ENCODE peak calls at places on chromosomes 12 and 14, in ten cellular contexts. M, S, L, E, K, A, C, H, I and U are unnamed samples.

GRCh38 chr14:55780156-55780946 is 200.3 kb downstream of the KTN1 start:
- DNase-seq in M (peak), S (peak), L (peak), E (no peak), K (no peak), A (peak), C (no peak), H (peak), I (no peak), U (no peak)

GRCh38 chr14:70045715-70046535 is 142.8 kb downstream of the SLC8A3 start:
- DNase-seq in M (peak), S (peak), L (peak), E (no peak), K (peak), A (no peak), C (peak), H (peak), I (no peak), U (peak)

GRCh38 chr14:68949236-68949965 is 29.7 kb downstream of the ACTN1 start:
- DNase-seq in M (no peak), S (no peak), L (no peak), E (no peak), K (no peak), A (no peak), C (no peak), H (peak), I (no peak), U (no peak)

GRCh38 chr12:94165152-94165551 is 16.8 kb downstream of the PLXNC1 start:
- DNase-seq in M (no peak), S (no peak), L (no peak), E (no peak), K (no peak), A (no peak), C (no peak), H (no peak), I (no peak), U (no peak)

GRCh38 chr12:108930155-108930554 is 50.3 kb downstream of the DAO start:
- DNase-seq in M (no peak), S (no peak), L (no peak), E (no peak), K (no peak), A (no peak), C (no peak), H (no peak), I (no peak), U (no peak)

GRCh38 chr12:117842220-117842619 is 126.6 kb downstream of the KSR2 start:
- DNase-seq in M (no peak), S (no peak), L (no peak), E (no peak), K (no peak), A (no peak), C (peak), H (no peak), I (no peak), U (no peak)

GRCh38 chr14:100868621-100869370 is 34.7 kb downstream of the RTL1 start:
- DNase-seq in M (peak), S (no peak), L (no peak), E (no peak), K (no peak), A (no peak), C (peak), H (peak), I (no peak), U (no peak)

GRCh38 chr12:89494411-89495231 is 30.0 kb downstream of the GALNT4 start:
- DNase-seq in M (no peak), S (peak), L (no peak), E (no peak), K (no peak), A (no peak), C (no peak), H (no peak), I (no peak), U (no peak)

GRCh38 chr12:16605666-16606116 is 271 bp downstream of the LMO3 start:
- DNase-seq in M (no peak), S (peak), L (peak), E (no peak), K (no peak), A (peak), C (peak), H (no peak), I (no peak), U (peak)

GRCh38 chr12:119593578-119594398 is at the start of gene TMEM233:
- DNase-seq in M (peak), S (no peak), L (no peak), E (no peak), K (no peak), A (peak), C (no peak), H (peak), I (no peak), U (peak)

GRCh38 chr12:62640910-62641448 is 174.4 kb downstream of the MON2 start:
- DNase-seq in M (no peak), S (peak), L (no peak), E (no peak), K (no peak), A (no peak), C (no peak), H (no peak), I (peak), U (peak)

GRCh38 chr14:54935958-54936357 is 33.3 kb upstream of the GCH1 start:
- DNase-seq in M (no peak), S (peak), L (no peak), E (no peak), K (no peak), A (no peak), C (no peak), H (no peak), I (no peak), U (no peak)

GRCh38 chr12:72273499-72273837 is 1.3 kb downstream of the TRHDE start:
- DNase-seq in M (no peak), S (no peak), L (peak), E (no peak), K (no peak), A (no peak), C (no peak), H (no peak), I (no peak), U (peak)

GRCh38 chr12:32305163-32305562 is 94.2 kb upstream of the FGD4 start:
- DNase-seq in M (no peak), S (peak), L (no peak), E (no peak), K (no peak), A (no peak), C (no peak), H (no peak), I (peak), U (no peak)

GRCh38 chr14:94622653-94623421 is 10.6 kb downstream of the SERPINA3 start:
- DNase-seq in M (no peak), S (no peak), L (no peak), E (no peak), K (no peak), A (peak), C (peak), H (no peak), I (no peak), U (no peak)

GRCh38 chr12:112304411-112304810 is 77.8 kb downstream of the HECTD4 start:
- DNase-seq in M (no peak), S (no peak), L (no peak), E (no peak), K (no peak), A (no peak), C (no peak), H (no peak), I (no peak), U (no peak)

GRCh38 chr12:6979453-6979852 is 8.7 kb downstream of the EMG1 start:
- DNase-seq in M (no peak), S (no peak), L (no peak), E (no peak), K (no peak), A (no peak), C (no peak), H (no peak), I (no peak), U (no peak)

GRCh38 chr12:82757059-82757458 is 70.4 kb downstream of the TMTC2 start:
- DNase-seq in M (no peak), S (no peak), L (no peak), E (no peak), K (no peak), A (no peak), C (no peak), H (no peak), I (no peak), U (no peak)

GRCh38 chr12:75838309-75838708 is 193.3 kb downstream of the PHLDA1 start:
- DNase-seq in M (no peak), S (no peak), L (no peak), E (no peak), K (no peak), A (no peak), C (no peak), H (no peak), I (no peak), U (no peak)

GRCh38 chr14:104601786-104602185 is 2.8 kb downstream of the TMEM179 start:
- DNase-seq in M (no peak), S (peak), L (no peak), E (no peak), K (no peak), A (no peak), C (peak), H (no peak), I (no peak), U (no peak)

GRCh38 chr14:49863483-49864262 is 11.1 kb upstream of the NEMF start:
- DNase-seq in M (no peak), S (no peak), L (peak), E (no peak), K (peak), A (no peak), C (no peak), H (no peak), I (peak), U (no peak)

GRCh38 chr14:49867831-49868719 is 15.5 kb upstream of the NEMF start:
- DNase-seq in M (peak), S (peak), L (peak), E (peak), K (peak), A (peak), C (peak), H (peak), I (peak), U (peak)

GRCh38 chr14:49861923-49862673 is 9.5 kb upstream of the NEMF start:
- DNase-seq in M (peak), S (peak), L (peak), E (peak), K (peak), A (peak), C (peak), H (peak), I (peak), U (peak)

GRCh38 chr14:49868720-49869114 is 16.1 kb upstream of the NEMF start:
- DNase-seq in M (no peak), S (no peak), L (no peak), E (no peak), K (no peak), A (no peak), C (no peak), H (no peak), I (no peak), U (no peak)

DNA sequence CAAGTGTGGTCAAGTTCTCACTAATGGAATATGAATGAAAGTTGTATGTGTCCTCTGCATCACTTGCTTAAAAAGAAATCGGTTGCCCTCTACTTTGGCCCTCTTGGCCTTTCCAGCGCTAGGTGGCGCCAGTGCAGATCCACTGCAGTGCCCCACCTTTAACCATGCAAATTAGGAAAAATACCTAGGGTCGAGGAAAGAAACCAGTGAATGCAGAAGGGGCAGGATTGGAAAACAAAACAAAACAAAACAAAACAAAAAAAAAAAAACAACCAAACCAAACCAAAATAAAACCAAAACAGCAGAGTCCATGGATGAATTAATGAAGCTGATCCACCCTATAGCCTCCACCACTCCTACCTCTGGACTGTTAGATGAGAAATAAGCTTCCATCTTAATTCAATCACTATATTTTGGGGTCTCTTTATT is 12.9 kb upstream of the NEMF start:
- DNase-seq in M (peak), S (peak), L (peak), E (peak), K (peak), A (peak), C (peak), H (peak), I (peak), U (peak)
- H3K27ac ChIP-seq in M (peak), S (no peak), L (peak), E (no peak), K (peak), A (peak), C (peak), H (no peak), I (peak), U (no peak)

DNA sequence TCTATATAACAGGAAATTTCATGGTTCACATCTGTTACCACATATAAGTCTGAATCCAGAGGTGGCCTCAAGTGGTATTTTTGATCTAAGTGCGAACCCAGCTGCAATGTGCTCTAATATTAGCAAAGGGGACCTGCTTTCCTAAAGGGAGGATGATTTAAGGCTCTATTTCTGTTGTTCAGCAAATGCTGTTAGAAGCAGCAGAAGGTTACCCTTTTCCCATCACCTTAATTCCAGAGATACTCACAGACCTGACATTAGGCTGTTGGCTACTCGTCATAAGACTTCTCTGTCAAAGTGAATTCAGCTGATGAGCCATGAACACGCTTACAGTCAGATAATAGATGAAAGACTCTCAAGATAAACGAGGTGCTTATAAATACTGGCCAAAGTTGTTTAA is 308.7 kb upstream of the DDHD1 start:
- DNase-seq in M (no peak), S (no peak), L (no peak), E (no peak), K (no peak), A (no peak), C (no peak), H (no peak), I (no peak), U (no peak)
- H3K27ac ChIP-seq in M (no peak), S (peak), L (no peak), E (no peak), K (no peak), A (no peak), C (no peak), H (no peak), I (no peak), U (no peak)

GRCh38 chr12:57451233-57451778 is 3.8 kb upstream of the INHBE start:
- DNase-seq in M (no peak), S (peak), L (no peak), E (no peak), K (no peak), A (no peak), C (no peak), H (no peak), I (no peak), U (no peak)

GRCh38 chr12:57454566-57455373 is at the start of gene INHBE:
- DNase-seq in M (peak), S (peak), L (no peak), E (no peak), K (no peak), A (no peak), C (no peak), H (no peak), I (no peak), U (peak)

GRCh38 chr12:57454213-57454565 is 918 bp upstream of the INHBE start:
- DNase-seq in M (no peak), S (no peak), L (no peak), E (no peak), K (no peak), A (no peak), C (no peak), H (no peak), I (no peak), U (no peak)

GRCh38 chr12:57452181-57452936 is 2.7 kb upstream of the INHBE start:
- DNase-seq in M (peak), S (peak), L (no peak), E (no peak), K (no peak), A (no peak), C (no peak), H (peak), I (no peak), U (peak)

GRCh38 chr12:57452937-57453509 is 2.1 kb upstream of the INHBE start:
- DNase-seq in M (peak), S (peak), L (peak), E (no peak), K (peak), A (peak), C (peak), H (peak), I (no peak), U (peak)
- H3K27ac ChIP-seq in M (peak), S (peak), L (no peak), E (no peak), K (no peak), A (peak), C (peak), H (peak), I (no peak), U (no peak)

GRCh38 chr12:53046655-53047220 is 3.1 kb upstream of the TNS2 start:
- DNase-seq in M (peak), S (peak), L (peak), E (no peak), K (peak), A (peak), C (peak), H (peak), I (no peak), U (peak)

GRCh38 chr12:53048780-53049401 is 974 bp upstream of the TNS2 start:
- DNase-seq in M (peak), S (peak), L (peak), E (no peak), K (peak), A (peak), C (peak), H (peak), I (no peak), U (peak)

GRCh38 chr12:53047221-53048032 is 2.4 kb upstream of the TNS2 start:
- DNase-seq in M (peak), S (peak), L (peak), E (peak), K (peak), A (peak), C (peak), H (peak), I (peak), U (peak)

GRCh38 chr12:53049582-53050318 is at the start of gene TNS2:
- DNase-seq in M (peak), S (peak), L (peak), E (no peak), K (peak), A (peak), C (peak), H (peak), I (no peak), U (peak)

DNA sequence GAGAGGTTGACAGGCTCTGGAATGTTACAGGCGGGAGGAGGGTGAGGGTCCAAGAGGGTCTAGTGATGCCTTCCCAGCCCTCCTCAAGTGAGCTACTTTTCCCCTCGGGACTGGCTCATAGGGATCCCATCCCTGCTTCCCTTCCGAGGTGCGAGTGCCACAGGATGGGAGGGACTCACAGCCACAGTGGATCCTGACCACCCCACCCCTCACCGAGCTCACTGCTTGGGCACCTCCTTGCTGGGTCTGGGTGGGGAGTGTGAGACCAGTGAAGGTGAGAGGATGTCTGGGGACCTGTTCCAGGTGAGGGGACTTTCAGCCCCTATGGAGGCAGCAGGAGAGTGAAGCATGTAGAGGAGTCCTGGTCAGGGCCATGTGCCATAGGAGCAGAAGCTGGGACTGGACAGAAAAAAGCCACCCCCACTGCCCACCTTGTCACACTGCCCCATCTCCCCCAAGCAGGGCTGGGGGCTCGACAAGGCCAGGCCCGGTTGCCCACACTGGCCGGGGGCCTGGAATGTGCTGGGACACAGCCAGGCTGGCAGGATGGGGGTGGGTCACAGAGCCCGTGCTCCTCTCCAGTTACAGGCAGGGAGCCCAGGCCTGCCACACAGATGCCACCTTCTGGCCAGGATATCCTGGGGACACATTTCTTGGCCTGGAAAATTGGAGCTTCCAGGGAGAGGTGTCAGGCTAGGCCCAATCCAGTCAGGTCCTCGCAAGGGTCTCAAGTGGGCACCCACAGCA is 1.7 kb upstream of the TNS2 start:
- DNase-seq in M (peak), S (no peak), L (peak), E (no peak), K (peak), A (peak), C (peak), H (peak), I (no peak), U (peak)
- H3K27ac ChIP-seq in M (peak), S (peak), L (peak), E (no peak), K (peak), A (peak), C (peak), H (peak), I (peak), U (peak)

GRCh38 chr14:96267916-96268315 is 11.9 kb downstream of the BDKRB1 start:
- DNase-seq in M (no peak), S (peak), L (no peak), E (no peak), K (no peak), A (no peak), C (peak), H (no peak), I (no peak), U (no peak)
- H3K27ac ChIP-seq in M (no peak), S (peak), L (peak), E (no peak), K (no peak), A (no peak), C (peak), H (no peak), I (no peak), U (no peak)

GRCh38 chr12:92208613-92209121 is 63.0 kb upstream of the BTG1 start:
- DNase-seq in M (no peak), S (peak), L (no peak), E (no peak), K (no peak), A (no peak), C (no peak), H (no peak), I (peak), U (no peak)
- H3K27ac ChIP-seq in M (no peak), S (no peak), L (peak), E (no peak), K (no peak), A (no peak), C (no peak), H (no peak), I (peak), U (no peak)

GRCh38 chr12:122096591-122097149 is 18.1 kb downstream of the MLXIP start:
- DNase-seq in M (peak), S (peak), L (peak), E (no peak), K (no peak), A (no peak), C (peak), H (peak), I (no peak), U (no peak)
- H3K27ac ChIP-seq in M (peak), S (no peak), L (peak), E (peak), K (peak), A (peak), C (peak), H (peak), I (no peak), U (no peak)

GRCh38 chr12:121632069-121632970 is 6.0 kb downstream of the ORAI1 start:
- DNase-seq in M (no peak), S (peak), L (no peak), E (no peak), K (no peak), A (no peak), C (no peak), H (no peak), I (no peak), U (no peak)
- H3K27ac ChIP-seq in M (peak), S (no peak), L (peak), E (no peak), K (no peak), A (no peak), C (peak), H (no peak), I (peak), U (peak)

GRCh38 chr14:75647650-75648049 is 13.0 kb downstream of the ERG28 start:
- DNase-seq in M (no peak), S (peak), L (no peak), E (no peak), K (no peak), A (peak), C (no peak), H (peak), I (no peak), U (no peak)
- H3K27ac ChIP-seq in M (peak), S (peak), L (peak), E (no peak), K (peak), A (no peak), C (no peak), H (peak), I (no peak), U (peak)